ENCODE peak calls at places on chromosomes 2 and 18, in nine cellular contexts. One of them, this sample, is unnamed.

GRCh38 chr2:78532762-78533399 is 492.6 kb upstream of the REG3G start:
- DNase-seq in uterus: no peak
- DNase-seq in esophagus squamous epithelium: no peak
- DNase-seq in HepG2: no peak
- DNase-seq in psoas muscle: no peak
- DNase-seq in AG04450: no peak
- DNase-seq in dorsolateral prefrontal cortex: no peak
- DNase-seq in colonic mucosa: no peak
- DNase-seq in pancreas: no peak
- DNase-seq in this sample: no peak

GRCh38 chr2:105104208-105104731 is 66.4 kb downstream of the MRPS9 start:
- DNase-seq in dorsolateral prefrontal cortex: no peak
- DNase-seq in pancreas: no peak
- DNase-seq in uterus: no peak
- DNase-seq in AG04450: peak
- DNase-seq in psoas muscle: no peak
- DNase-seq in esophagus squamous epithelium: no peak
- DNase-seq in colonic mucosa: no peak
- DNase-seq in HepG2: no peak
- DNase-seq in this sample: no peak

GRCh38 chr2:233096006-233096405 is 35.9 kb downstream of the INPP5D start:
- DNase-seq in pancreas: no peak
- DNase-seq in colonic mucosa: no peak
- DNase-seq in HepG2: no peak
- DNase-seq in AG04450: no peak
- DNase-seq in psoas muscle: no peak
- DNase-seq in uterus: no peak
- DNase-seq in dorsolateral prefrontal cortex: no peak
- DNase-seq in esophagus squamous epithelium: no peak
- DNase-seq in this sample: no peak

GRCh38 chr2:209495855-209496585 is 72.2 kb downstream of the MAP2 start:
- DNase-seq in colonic mucosa: no peak
- DNase-seq in pancreas: no peak
- DNase-seq in dorsolateral prefrontal cortex: no peak
- DNase-seq in AG04450: peak
- DNase-seq in esophagus squamous epithelium: no peak
- DNase-seq in psoas muscle: no peak
- DNase-seq in HepG2: peak
- DNase-seq in uterus: no peak
- DNase-seq in this sample: peak

GRCh38 chr2:134253804-134254203 is at the start of gene MGAT5:
- DNase-seq in colonic mucosa: peak
- DNase-seq in dorsolateral prefrontal cortex: no peak
- DNase-seq in pancreas: no peak
- DNase-seq in uterus: no peak
- DNase-seq in psoas muscle: no peak
- DNase-seq in AG04450: no peak
- DNase-seq in HepG2: no peak
- DNase-seq in esophagus squamous epithelium: no peak
- DNase-seq in this sample: no peak

GRCh38 chr2:133787207-133787606 is 218.9 kb upstream of the NCKAP5 start:
- DNase-seq in dorsolateral prefrontal cortex: no peak
- DNase-seq in AG04450: no peak
- DNase-seq in uterus: no peak
- DNase-seq in HepG2: no peak
- DNase-seq in esophagus squamous epithelium: no peak
- DNase-seq in colonic mucosa: no peak
- DNase-seq in psoas muscle: no peak
- DNase-seq in pancreas: no peak
- DNase-seq in this sample: no peak

GRCh38 chr18:57051586-57052044 is 95.3 kb upstream of the BOD1L2 start:
- DNase-seq in colonic mucosa: peak
- DNase-seq in uterus: no peak
- DNase-seq in HepG2: no peak
- DNase-seq in pancreas: no peak
- DNase-seq in psoas muscle: no peak
- DNase-seq in dorsolateral prefrontal cortex: no peak
- DNase-seq in esophagus squamous epithelium: no peak
- DNase-seq in AG04450: no peak
- DNase-seq in this sample: no peak

GRCh38 chr2:217360781-217361485 is 501.1 kb upstream of the TNP1 start:
- DNase-seq in psoas muscle: peak
- DNase-seq in esophagus squamous epithelium: no peak
- DNase-seq in dorsolateral prefrontal cortex: no peak
- DNase-seq in pancreas: no peak
- DNase-seq in uterus: peak
- DNase-seq in AG04450: peak
- DNase-seq in colonic mucosa: no peak
- DNase-seq in HepG2: no peak
- DNase-seq in this sample: no peak

GRCh38 chr2:75600418-75601088 is 39.8 kb upstream of the EVA1A start:
- DNase-seq in colonic mucosa: no peak
- DNase-seq in HepG2: no peak
- DNase-seq in dorsolateral prefrontal cortex: no peak
- DNase-seq in esophagus squamous epithelium: no peak
- DNase-seq in uterus: no peak
- DNase-seq in psoas muscle: no peak
- DNase-seq in AG04450: no peak
- DNase-seq in pancreas: no peak
- DNase-seq in this sample: no peak

GRCh38 chr2:7014201-7014640 is 97.0 kb downstream of the RNF144A start:
- DNase-seq in uterus: no peak
- DNase-seq in AG04450: no peak
- DNase-seq in HepG2: peak
- DNase-seq in esophagus squamous epithelium: no peak
- DNase-seq in psoas muscle: no peak
- DNase-seq in pancreas: no peak
- DNase-seq in dorsolateral prefrontal cortex: peak
- DNase-seq in colonic mucosa: no peak
- DNase-seq in this sample: no peak

GRCh38 chr18:43893001-43893637 is 615.8 kb upstream of the SYT4 start:
- DNase-seq in psoas muscle: no peak
- DNase-seq in HepG2: no peak
- DNase-seq in uterus: no peak
- DNase-seq in colonic mucosa: no peak
- DNase-seq in pancreas: no peak
- DNase-seq in esophagus squamous epithelium: no peak
- DNase-seq in dorsolateral prefrontal cortex: no peak
- DNase-seq in AG04450: peak
- DNase-seq in this sample: peak

GRCh38 chr2:12637754-12638153 is 79.0 kb upstream of the TRIB2 start:
- DNase-seq in AG04450: no peak
- DNase-seq in pancreas: no peak
- DNase-seq in colonic mucosa: no peak
- DNase-seq in dorsolateral prefrontal cortex: no peak
- DNase-seq in psoas muscle: no peak
- DNase-seq in esophagus squamous epithelium: no peak
- DNase-seq in HepG2: no peak
- DNase-seq in uterus: no peak
- DNase-seq in this sample: no peak

GRCh38 chr2:239079671-239080294 is 231.9 kb downstream of the TWIST2 start:
- DNase-seq in esophagus squamous epithelium: no peak
- DNase-seq in colonic mucosa: no peak
- DNase-seq in psoas muscle: no peak
- DNase-seq in dorsolateral prefrontal cortex: no peak
- DNase-seq in AG04450: no peak
- DNase-seq in pancreas: no peak
- DNase-seq in HepG2: no peak
- DNase-seq in uterus: no peak
- DNase-seq in this sample: no peak

GRCh38 chr2:10814571-10815331 is 2.2 kb upstream of the PDIA6 start:
- DNase-seq in uterus: no peak
- DNase-seq in dorsolateral prefrontal cortex: no peak
- DNase-seq in psoas muscle: no peak
- DNase-seq in AG04450: no peak
- DNase-seq in esophagus squamous epithelium: no peak
- DNase-seq in colonic mucosa: no peak
- DNase-seq in HepG2: peak
- DNase-seq in pancreas: no peak
- DNase-seq in this sample: no peak

GRCh38 chr2:86703704-86704370 is 16.3 kb upstream of the RMND5A start:
- DNase-seq in dorsolateral prefrontal cortex: peak
- DNase-seq in colonic mucosa: peak
- DNase-seq in esophagus squamous epithelium: no peak
- DNase-seq in AG04450: no peak
- DNase-seq in HepG2: no peak
- DNase-seq in psoas muscle: peak
- DNase-seq in pancreas: peak
- DNase-seq in uterus: no peak
- DNase-seq in this sample: no peak

GRCh38 chr2:148794558-148794957 is 80.5 kb upstream of the KIF5C start:
- DNase-seq in pancreas: no peak
- DNase-seq in uterus: no peak
- DNase-seq in dorsolateral prefrontal cortex: no peak
- DNase-seq in colonic mucosa: no peak
- DNase-seq in HepG2: no peak
- DNase-seq in esophagus squamous epithelium: no peak
- DNase-seq in psoas muscle: no peak
- DNase-seq in AG04450: peak
- DNase-seq in this sample: peak

GRCh38 chr2:10704034-10704594 is 14.3 kb upstream of the NOL10 start:
- DNase-seq in esophagus squamous epithelium: no peak
- DNase-seq in dorsolateral prefrontal cortex: no peak
- DNase-seq in colonic mucosa: no peak
- DNase-seq in uterus: no peak
- DNase-seq in HepG2: no peak
- DNase-seq in psoas muscle: no peak
- DNase-seq in AG04450: no peak
- DNase-seq in pancreas: no peak
- DNase-seq in this sample: no peak

GRCh38 chr2:27123302-27124150 is at the start of gene ABHD1:
- DNase-seq in esophagus squamous epithelium: no peak
- DNase-seq in psoas muscle: peak
- DNase-seq in colonic mucosa: peak
- DNase-seq in AG04450: no peak
- DNase-seq in pancreas: peak
- DNase-seq in HepG2: peak
- DNase-seq in dorsolateral prefrontal cortex: peak
- DNase-seq in uterus: peak
- DNase-seq in this sample: no peak
- TF ChIP-seq CTCF in esophagus squamous epithelium: no peak
- TF ChIP-seq CTCF in psoas muscle: no peak
- TF ChIP-seq CTCF in colonic mucosa: no peak
- TF ChIP-seq CTCF in AG04450: no peak
- TF ChIP-seq CTCF in pancreas: no peak
- TF ChIP-seq CTCF in HepG2: peak
- TF ChIP-seq CTCF in dorsolateral prefrontal cortex: no peak
- TF ChIP-seq CTCF in uterus: no peak
- TF ChIP-seq CTCF in this sample: no peak

DNA sequence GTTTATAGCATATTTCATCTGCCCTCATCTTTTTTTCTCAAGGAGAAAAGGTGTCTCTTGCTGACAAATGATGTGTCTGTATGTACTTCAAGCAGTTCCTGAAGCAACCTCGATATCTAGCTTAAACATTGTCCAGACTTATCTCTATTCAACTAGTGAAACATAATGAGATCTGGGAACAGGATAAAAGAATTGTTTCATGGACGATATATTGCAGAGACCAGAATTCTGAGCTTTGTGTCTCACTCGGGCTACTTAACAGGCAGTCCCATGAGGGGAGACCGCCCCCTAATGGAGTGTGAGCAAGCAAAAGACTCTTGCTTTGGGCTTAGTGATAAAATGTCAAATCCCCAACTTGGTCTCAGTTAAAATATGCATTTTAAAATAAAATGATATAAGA is 929.2 kb upstream of the SOX11 start:
- DNase-seq in pancreas: peak
- DNase-seq in uterus: no peak
- DNase-seq in esophagus squamous epithelium: no peak
- DNase-seq in HepG2: no peak
- DNase-seq in psoas muscle: no peak
- DNase-seq in dorsolateral prefrontal cortex: no peak
- DNase-seq in AG04450: no peak
- DNase-seq in colonic mucosa: no peak
- DNase-seq in this sample: no peak
- H3K4me3 ChIP-seq in pancreas: no peak
- H3K4me3 ChIP-seq in uterus: no peak
- H3K4me3 ChIP-seq in esophagus squamous epithelium: no peak
- H3K4me3 ChIP-seq in HepG2: no peak
- H3K4me3 ChIP-seq in psoas muscle: no peak
- H3K4me3 ChIP-seq in dorsolateral prefrontal cortex: no peak
- H3K4me3 ChIP-seq in AG04450: no peak
- H3K4me3 ChIP-seq in colonic mucosa: no peak
- H3K4me3 ChIP-seq in this sample: no peak

DNA sequence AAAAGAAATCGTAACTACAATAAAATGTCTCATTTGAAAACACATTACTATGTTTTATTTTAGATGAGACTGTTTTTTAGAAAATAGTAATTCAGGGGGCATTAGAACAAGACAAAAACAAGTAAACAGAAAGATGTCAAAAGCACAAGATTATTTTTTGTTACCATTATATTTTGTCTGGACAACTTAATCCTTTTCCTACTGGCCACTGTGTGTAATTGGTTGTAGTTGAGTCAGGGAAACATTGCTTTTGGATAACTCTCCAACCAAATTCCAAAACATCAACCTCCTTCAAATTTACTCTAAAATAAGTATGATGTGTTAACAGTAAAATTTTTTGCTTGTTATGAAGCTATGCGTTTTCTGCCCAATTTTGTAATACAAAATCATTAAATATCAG is 11.5 kb upstream of the MEIS1 start:
- DNase-seq in psoas muscle: no peak
- DNase-seq in HepG2: no peak
- DNase-seq in uterus: no peak
- DNase-seq in colonic mucosa: no peak
- DNase-seq in AG04450: no peak
- DNase-seq in dorsolateral prefrontal cortex: no peak
- DNase-seq in pancreas: no peak
- DNase-seq in esophagus squamous epithelium: no peak
- DNase-seq in this sample: no peak
- TF ChIP-seq CTCF in psoas muscle: no peak
- TF ChIP-seq CTCF in HepG2: no peak
- TF ChIP-seq CTCF in uterus: no peak
- TF ChIP-seq CTCF in colonic mucosa: no peak
- TF ChIP-seq CTCF in AG04450: peak
- TF ChIP-seq CTCF in dorsolateral prefrontal cortex: no peak
- TF ChIP-seq CTCF in pancreas: no peak
- TF ChIP-seq CTCF in esophagus squamous epithelium: peak
- TF ChIP-seq CTCF in this sample: no peak

GRCh38 chr2:46098606-46099005 is 198.6 kb upstream of the EPAS1 start:
- DNase-seq in esophagus squamous epithelium: no peak
- DNase-seq in HepG2: peak
- DNase-seq in dorsolateral prefrontal cortex: no peak
- DNase-seq in pancreas: no peak
- DNase-seq in AG04450: peak
- DNase-seq in uterus: no peak
- DNase-seq in colonic mucosa: no peak
- DNase-seq in psoas muscle: no peak
- DNase-seq in this sample: peak
- H3K4me3 ChIP-seq in esophagus squamous epithelium: no peak
- H3K4me3 ChIP-seq in HepG2: no peak
- H3K4me3 ChIP-seq in dorsolateral prefrontal cortex: no peak
- H3K4me3 ChIP-seq in pancreas: no peak
- H3K4me3 ChIP-seq in AG04450: no peak
- H3K4me3 ChIP-seq in uterus: no peak
- H3K4me3 ChIP-seq in colonic mucosa: no peak
- H3K4me3 ChIP-seq in psoas muscle: no peak
- H3K4me3 ChIP-seq in this sample: no peak

This sample was measured in epithelial cell of proximal tubule.